ENCODE peak calls at places on chromosomes 6 and 20, in nine cellular contexts. W is ovary, E is lung, V is astrocyte of the spinal cord, L is coronary artery, T is dorsolateral prefrontal cortex, C is HL-60, H is HCT116, Z is AG04450. N is an unnamed sample.

GRCh38 chr6:151236668-151237401 is 2.9 kb upstream of the AKAP12 start:
- DNase-seq in L (no peak), E (no peak), C (no peak), V (no peak), H (no peak), W (no peak), T (no peak), Z (no peak), N (no peak)

GRCh38 chr6:31794866-31795615 is 511 bp downstream of the VARS1 start:
- DNase-seq in L (peak; percentile 74), V (peak; percentile 55), T (no peak), Z (no peak), C (no peak), E (no peak), H (no peak), W (no peak), N (peak; percentile 78)

GRCh38 chr6:116011096-116011401 is 49.6 kb downstream of the FRK start:
- DNase-seq in L (no peak), W (no peak), Z (no peak), E (no peak), T (no peak), V (peak; percentile 22), H (no peak), C (no peak), N (no peak)

GRCh38 chr6:35161265-35161664 is 20.1 kb upstream of the TCP11 start:
- DNase-seq in T (no peak), H (no peak), C (no peak), W (no peak), L (no peak), Z (no peak), E (no peak), V (no peak), N (no peak)

GRCh38 chr20:56352656-56353055 is 6.1 kb upstream of the FAM210B start:
- DNase-seq in E (no peak), L (no peak), H (no peak), W (no peak), Z (no peak), T (no peak), C (no peak), V (no peak), N (no peak)

GRCh38 chr20:1335961-1336698 is 7.2 kb upstream of the SDCBP2 start:
- DNase-seq in T (no peak), H (no peak), E (no peak), L (no peak), W (no peak), V (no peak), Z (no peak), C (no peak), N (no peak)

GRCh38 chr6:138844203-138844602 is 48.3 kb downstream of the ECT2L start:
- DNase-seq in V (peak; percentile 70), Z (peak; percentile 1), E (no peak), L (no peak), T (peak; percentile 34), W (peak; percentile 67), H (no peak), C (no peak), N (no peak)

GRCh38 chr6:18122128-18123093 is at the start of gene NHLRC1:
- DNase-seq in C (peak; percentile 43), E (peak; percentile 91), T (peak; percentile 93), Z (peak; percentile 67), L (peak; percentile 94), V (peak; percentile 89), H (no peak), W (peak; percentile 89), N (peak; percentile 96)

GRCh38 chr20:25247100-25247665 is 702 bp upstream of the PYGB start:
- DNase-seq in T (peak; percentile 62), L (no peak), V (peak; percentile 74), E (peak; percentile 57), Z (no peak), H (peak; percentile 37), W (peak; percentile 61), C (no peak), N (peak; percentile 86)

GRCh38 chr6:105917038-105917695 is 169.0 kb upstream of the PRDM1 start:
- DNase-seq in W (no peak), L (no peak), V (no peak), C (no peak), Z (no peak), E (no peak), H (no peak), T (no peak), N (no peak)

GRCh38 chr6:37042139-37042538 is 36.7 kb downstream of the FGD2 start:
- DNase-seq in E (no peak), T (no peak), Z (no peak), H (no peak), L (no peak), W (no peak), V (no peak), C (no peak), N (no peak)

GRCh38 chr6:149266659-149267058 is 50.9 kb upstream of the TAB2 start:
- DNase-seq in E (no peak), C (no peak), T (no peak), W (no peak), Z (no peak), V (no peak), H (no peak), L (no peak), N (no peak)

GRCh38 chr6:29641430-29642213 is 8.6 kb upstream of the GABBR1 start:
- DNase-seq in V (no peak), C (no peak), W (no peak), T (no peak), L (no peak), H (no peak), E (no peak), Z (no peak), N (no peak)

GRCh38 chr6:166958926-166959861 is 2.8 kb upstream of the RNASET2 start:
- DNase-seq in V (no peak), Z (no peak), T (no peak), W (no peak), C (no peak), H (no peak), L (no peak), E (no peak), N (no peak)

GRCh38 chr6:44127186-44128019 is at the start of the genes MRPL14 and TMEM63B:
- DNase-seq in H (peak; percentile 65), W (peak; percentile 95), T (peak; percentile 76), V (peak; percentile 87), C (peak; percentile 77), Z (peak; percentile 54), L (peak; percentile 89), E (peak; percentile 86), N (peak; percentile 96)

GRCh38 chr6:44131880-44132279 is 4.5 kb downstream of the TMEM63B start:
- DNase-seq in V (no peak), Z (no peak), T (no peak), W (no peak), L (no peak), C (no peak), H (no peak), E (no peak), N (no peak)

GRCh38 chr6:44129841-44130322 is 2.5 kb downstream of the TMEM63B start:
- DNase-seq in C (no peak), H (no peak), Z (no peak), T (no peak), W (no peak), E (peak; percentile 60), V (no peak), L (no peak), N (no peak)

GRCh38 chr6:44126320-44127149 is 717 bp downstream of the MRPL14 start:
- DNase-seq in W (peak; percentile 73), C (peak; percentile 41), E (no peak), Z (no peak), L (no peak), T (no peak), H (no peak), V (peak; percentile 80), N (peak; percentile 85)

DNA sequence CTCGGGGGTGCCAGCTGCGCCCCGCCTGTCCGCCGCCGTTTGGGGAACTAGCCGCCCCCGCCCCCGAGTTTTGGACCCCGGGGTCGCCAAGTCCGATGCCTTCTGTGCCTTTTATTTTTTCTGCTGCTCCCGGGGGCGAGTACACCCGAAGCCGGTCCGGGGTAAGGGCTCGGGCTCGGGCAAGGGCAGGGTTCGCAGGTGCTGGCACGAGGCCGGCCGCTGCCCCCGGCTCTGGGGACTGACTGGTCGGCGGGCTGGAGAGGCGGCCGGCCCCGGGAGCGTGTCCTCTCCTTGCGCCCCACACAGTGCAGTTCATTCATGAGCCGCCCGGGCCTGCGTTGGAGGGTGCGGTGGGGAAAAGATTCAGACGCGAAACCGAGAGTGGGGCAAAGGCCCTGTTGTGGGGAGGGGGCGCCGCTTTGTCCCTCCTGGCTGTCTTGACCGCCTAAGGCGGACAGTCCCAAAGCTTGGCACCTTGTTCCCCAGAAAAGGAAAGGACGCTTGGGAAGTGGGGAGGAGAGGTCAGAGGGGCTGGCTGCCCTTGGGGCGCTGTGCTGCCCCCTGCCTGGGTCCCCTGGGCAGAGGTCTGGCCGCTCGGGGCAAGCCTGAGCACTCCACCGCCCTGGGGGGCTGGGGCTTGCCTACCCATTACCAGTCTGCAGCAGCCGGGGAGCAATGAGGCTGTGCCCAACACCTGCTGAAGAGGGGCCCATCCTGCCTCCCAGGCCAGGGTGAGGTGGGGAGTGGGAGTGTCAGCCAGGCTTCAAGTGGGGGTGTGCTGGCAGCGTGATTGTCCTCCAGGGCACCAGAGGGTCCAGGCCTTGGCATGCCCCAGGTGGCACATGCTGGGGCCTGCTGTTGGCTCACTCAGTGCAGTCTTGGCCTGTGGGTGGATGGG is 915 bp downstream of the TMEM63B start:
- DNase-seq in T (no peak), H (no peak), C (no peak), W (peak; percentile 69), L (peak; percentile 80), V (no peak), Z (no peak), E (no peak), N (peak; percentile 84)
- TF ChIP-seq CTCF in T (peak; percentile 14), H (peak; percentile 5), C (no peak), W (peak; percentile 38), L (no peak), V (no peak), Z (peak; percentile 3), E (no peak), N (no peak)

GRCh38 chr6:14838041-14838596 is 407.8 kb upstream of the JARID2 start:
- DNase-seq in L (no peak), E (no peak), Z (no peak), T (no peak), C (no peak), H (no peak), V (no peak), W (no peak), N (no peak)
- TF ChIP-seq CTCF in L (no peak), E (no peak), Z (no peak), T (no peak), C (no peak), H (no peak), V (no peak), W (no peak), N (no peak)

GRCh38 chr20:48578397-48579098 is 249.3 kb downstream of the PREX1 start:
- DNase-seq in V (no peak), C (no peak), H (no peak), Z (no peak), W (no peak), L (no peak), E (no peak), T (no peak), N (no peak)
- TF ChIP-seq CTCF in V (no peak), C (no peak), H (peak; percentile 24), Z (no peak), W (no peak), L (no peak), E (no peak), T (no peak), N (no peak)

DNA sequence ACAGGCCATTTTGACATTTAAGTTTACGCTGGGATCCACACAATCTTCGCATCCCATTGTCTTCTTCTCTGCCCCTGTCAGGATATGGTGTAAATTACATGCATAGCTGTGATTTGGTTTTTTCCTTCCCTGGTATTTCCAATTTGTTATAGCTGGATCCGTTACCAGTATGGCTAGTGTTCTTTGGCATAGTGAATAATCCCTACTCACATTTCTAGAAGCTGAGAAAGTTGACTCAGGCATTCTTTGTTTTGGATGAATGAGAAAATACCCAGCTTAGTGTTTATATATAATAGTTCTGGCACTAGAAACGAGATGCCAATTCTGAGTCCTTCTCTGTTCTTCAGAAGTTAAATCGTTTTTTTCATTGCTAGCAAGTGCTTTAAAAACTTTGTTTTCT is 92.1 kb upstream of the LAMP5 start:
- DNase-seq in V (peak; percentile 36), T (no peak), Z (no peak), C (no peak), H (no peak), W (no peak), E (no peak), L (no peak), N (no peak)
- TF ChIP-seq CTCF in V (no peak), T (no peak), Z (no peak), C (no peak), H (no peak), W (no peak), E (no peak), L (no peak), N (no peak)